ENCODE peak calls at places on chromosomes 2 and 18, in seven cellular contexts. U is body of pancreas, X is heart right ventricle, E is lower lobe of right lung, Y is heart left ventricle, I is tibial nerve, B is IMR-90. A is an unnamed sample.

GRCh38 chr2:70961648-70961994 is 16.8 kb upstream of the ANKRD53 start:
- DNase-seq in Y (no peak), X (no peak), I (no peak), U (peak; percentile 1), E (no peak), B (no peak), A (no peak)

GRCh38 chr2:73611867-73612266 is 30.4 kb downstream of the NAT8 start:
- DNase-seq in X (no peak), B (peak; percentile 31), Y (no peak), E (no peak), U (no peak), I (no peak), A (no peak)

GRCh38 chr2:68302281-68302680 is 17.5 kb downstream of the CNRIP1 start:
- DNase-seq in E (no peak), Y (no peak), X (no peak), U (no peak), I (no peak), B (peak; percentile 39), A (no peak)

GRCh38 chr2:204109681-204110080 is 173.1 kb downstream of the ICOS start:
- DNase-seq in I (peak; percentile 14), Y (no peak), U (no peak), X (no peak), B (no peak), E (no peak), A (peak; percentile 11)

GRCh38 chr2:63049291-63050185 is 1.1 kb upstream of the OTX1 start:
- DNase-seq in U (no peak), E (no peak), B (peak; percentile 8), I (no peak), X (no peak), Y (no peak), A (no peak)

GRCh38 chr2:234951386-234952269 is at the start of gene SH3BP4:
- DNase-seq in B (peak; percentile 72), X (peak; percentile 83), Y (peak; percentile 90), E (peak; percentile 88), I (peak; percentile 69), U (peak; percentile 93), A (peak; percentile 91)

GRCh38 chr2:120821446-120822160 is 85.9 kb downstream of the GLI2 start:
- DNase-seq in X (no peak), B (no peak), E (peak; percentile 23), Y (no peak), I (no peak), U (no peak), A (no peak)

GRCh38 chr2:130920417-130921030 is 83.8 kb downstream of the ARHGEF4 start:
- DNase-seq in E (peak; percentile 62), X (peak; percentile 46), Y (no peak), B (peak; percentile 64), I (peak; percentile 60), U (peak; percentile 81), A (peak; percentile 64)

GRCh38 chr2:214293593-214293992 is 117.3 kb upstream of the VWC2L start:
- DNase-seq in X (no peak), U (no peak), Y (no peak), B (no peak), E (no peak), I (no peak), A (no peak)

DNA sequence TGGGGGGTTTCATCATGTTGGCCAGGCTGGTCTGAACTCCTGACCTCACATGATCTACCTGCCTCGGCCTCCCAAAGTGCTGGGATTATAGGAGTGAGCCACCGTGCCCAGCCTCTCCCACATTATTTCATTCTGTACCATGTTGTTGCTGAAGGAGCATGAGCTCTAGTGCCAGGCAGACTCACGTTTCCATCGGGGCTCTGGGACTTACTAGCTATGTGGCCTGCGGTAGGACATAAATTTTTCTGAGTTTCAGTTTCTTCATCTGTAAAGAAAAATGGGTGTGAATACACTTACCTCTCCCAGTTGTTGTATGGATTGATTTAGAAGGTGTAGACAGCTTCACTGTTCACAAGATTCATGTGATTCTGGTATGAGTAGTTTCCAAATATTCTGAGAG is 30.8 kb upstream of the CCL20 start:
- DNase-seq in B (no peak), X (no peak), E (no peak), U (no peak), Y (no peak), I (no peak), A (no peak)
- H3K4me3 ChIP-seq in B (no peak overlapping the region), X (no peak overlapping the region), E (peak overlapping the region; percentile 39), U (no peak overlapping the region), Y (no peak overlapping the region), I (no peak overlapping the region), A (no peak overlapping the region)

DNA sequence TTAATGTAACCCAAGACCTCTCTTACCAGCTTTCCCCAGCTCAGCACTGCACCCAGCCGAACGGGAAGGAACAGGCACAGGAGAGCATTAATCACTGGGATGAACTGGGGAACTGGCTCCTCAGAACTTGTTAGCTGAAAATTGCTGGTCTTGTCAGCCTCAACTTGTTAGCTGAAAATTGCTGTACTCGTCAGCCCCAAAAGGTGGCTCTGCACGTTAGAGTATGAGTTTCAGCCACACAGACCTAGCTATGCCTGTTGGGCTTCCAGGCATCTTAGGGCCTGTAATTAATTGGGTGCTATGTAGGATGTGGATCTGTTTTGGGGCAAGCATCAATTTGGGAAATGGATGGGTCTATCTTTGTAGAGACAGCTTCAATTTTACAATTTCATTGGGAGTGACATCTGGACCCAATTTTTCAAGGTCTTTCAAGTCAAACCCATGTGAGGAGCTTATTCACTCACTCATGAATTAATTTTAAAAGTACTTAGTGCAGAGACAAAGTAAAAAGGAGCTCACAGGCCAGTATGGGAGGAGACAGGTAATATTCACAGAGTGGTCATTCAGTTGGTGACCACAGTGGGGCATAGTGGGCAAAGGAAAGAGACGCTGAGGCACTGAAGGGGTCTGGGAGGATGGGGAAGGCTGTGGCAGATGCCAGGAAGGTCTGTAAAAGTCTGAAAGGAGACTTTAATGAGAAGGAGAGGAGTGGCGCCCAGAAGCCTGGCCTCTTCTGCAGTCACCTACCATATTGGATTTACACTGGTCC is 75.8 kb downstream of the CD8B2 start:
- DNase-seq in Y (no peak), B (no peak), U (peak; percentile 22), I (no peak), X (no peak), E (no peak), A (peak; percentile 28)
- TF ChIP-seq CTCF in Y (peak; percentile 20), B (peak; percentile 17), U (no peak), I (no peak), X (peak; percentile 26), E (no peak), A (peak; percentile 45)

DNA sequence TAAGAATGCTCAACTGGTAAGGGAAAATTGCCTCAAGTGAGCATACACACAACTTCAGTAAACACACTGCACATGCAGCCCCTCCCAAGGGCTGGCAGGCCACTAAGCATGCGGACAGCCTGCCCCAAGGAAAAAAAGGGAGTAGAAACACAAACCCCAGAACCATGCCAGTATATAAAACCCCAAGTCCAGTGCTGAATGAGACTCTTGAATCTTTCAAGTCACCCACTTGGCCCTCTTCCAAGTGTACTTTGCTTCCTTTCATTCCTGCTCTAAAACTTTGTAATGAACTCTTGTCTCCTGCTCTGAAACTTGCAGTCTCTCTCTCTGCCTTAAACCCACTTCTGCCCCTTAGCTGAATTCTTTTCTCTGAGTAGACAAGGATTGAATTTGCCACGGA is 736.4 kb downstream of the RNF144A start:
- DNase-seq in I (no peak), X (no peak), U (no peak), E (no peak), B (no peak), Y (no peak), A (no peak)
- H3K4me1 ChIP-seq in I (no peaks in the 10 kb centered on the region), X (no peaks in the 10 kb centered on the region), U (no peaks in the 10 kb centered on the region), E (no peaks in the 10 kb centered on the region), B (no peaks in the 10 kb centered on the region), Y (no peaks in the 10 kb centered on the region), A (no peaks in the 10 kb centered on the region)

GRCh38 chr18:22164337-22165048 is 4.9 kb upstream of the GATA6 start:
- DNase-seq in U (peak; percentile 72), E (no peak), B (no peak), Y (no peak), I (no peak), X (no peak), A (no peak)
- H3K4me3 ChIP-seq in U (peak overlapping the region; percentile 9), E (peak overlapping the region; percentile 79), B (no peak overlapping the region), Y (peak overlapping the region; percentile 9), I (no peak overlapping the region), X (peak overlapping the region; percentile 73), A (no peak overlapping the region)

GRCh38 chr2:113869253-113869652 is 20.6 kb upstream of the ACTR3 start:
- DNase-seq in X (no peak), I (no peak), U (no peak), E (no peak), Y (no peak), B (peak; percentile 33), A (no peak)
- TF ChIP-seq CTCF in X (no peak), I (no peak), U (no peak), E (no peak), Y (no peak), B (no peak), A (no peak)